ENCODE peak calls at places on chromosomes 7 and 10, in four cellular contexts. M is fibroblast of lung, Y is iris pigment epithelial cell, W is fibroblast of pulmonary artery. F is an unnamed sample.

GRCh38 chr10:29409241-29410051 is 120.6 kb downstream of the LYZL1 start:
- DNase-seq in W (peak; percentile 71), Y (peak; percentile 73), M (peak; percentile 74), F (peak; percentile 79)

GRCh38 chr10:101357958-101358357 is 4.0 kb downstream of the BTRC start:
- DNase-seq in Y (no peak), M (no peak), W (no peak), F (no peak)

GRCh38 chr7:20408467-20408826 is 77.7 kb downstream of the ITGB8 start:
- DNase-seq in Y (peak; percentile 45), M (peak; percentile 61), W (peak; percentile 80), F (peak; percentile 30)

GRCh38 chr10:56646301-56646700 is 285.2 kb upstream of the ZWINT start:
- DNase-seq in Y (no peak), M (no peak), W (no peak), F (no peak)

GRCh38 chr7:110595694-110596093 is 495.2 kb upstream of the LRRN3 start:
- DNase-seq in W (no peak), M (no peak), Y (no peak), F (no peak)

GRCh38 chr7:42426163-42426562 is 189.2 kb upstream of the GLI3 start:
- DNase-seq in Y (peak; percentile 42), W (peak; percentile 86), M (peak; percentile 20), F (no peak)

GRCh38 chr10:125217986-125218675 is 57.8 kb upstream of the CTBP2 start:
- DNase-seq in M (peak; percentile 55), Y (no peak), W (no peak), F (no peak)

GRCh38 chr10:74333174-74333573 is 182.2 kb downstream of the ADK start:
- DNase-seq in Y (peak; percentile 66), W (peak; percentile 17), M (peak; percentile 79), F (no peak)

GRCh38 chr10:34814228-34815173 is 595 bp downstream of the PARD3 start:
- DNase-seq in W (no peak), Y (peak; percentile 31), M (peak; percentile 43), F (peak; percentile 63)

GRCh38 chr10:76303682-76304316 is 872.4 kb downstream of the LRMDA start:
- DNase-seq in M (peak; percentile 82), Y (peak; percentile 79), W (peak; percentile 83), F (peak; percentile 50)

GRCh38 chr7:39084344-39084743 is 106.6 kb downstream of the POU6F2 start:
- DNase-seq in M (no peak), Y (no peak), W (no peak), F (no peak)

GRCh38 chr7:46003896-46004875 is 83.1 kb upstream of the IGFBP3 start:
- DNase-seq in Y (peak; percentile 79), W (peak; percentile 60), M (peak; percentile 96), F (peak; percentile 84)

GRCh38 chr10:73553316-73553715 is 37.8 kb downstream of the USP54 start:
- DNase-seq in W (no peak), Y (no peak), M (no peak), F (no peak)

GRCh38 chr7:45917658-45918057 is 3.4 kb downstream of the IGFBP3 start:
- DNase-seq in M (peak; percentile 66), W (peak; percentile 75), Y (peak; percentile 61), F (peak; percentile 79)

GRCh38 chr10:101291254-101292193 is 62.3 kb upstream of the LBX1 start:
- DNase-seq in W (peak; percentile 22), M (no peak), Y (no peak), F (peak; percentile 56)

GRCh38 chr7:11751807-11752389 is 80.1 kb downstream of the THSD7A start:
- DNase-seq in Y (peak; percentile 57), M (no peak), W (peak; percentile 18), F (no peak)

GRCh38 chr10:69733791-69734261 is 67.9 kb upstream of the COL13A1 start:
- DNase-seq in M (peak; percentile 78), W (peak; percentile 46), Y (peak; percentile 69), F (peak; percentile 85)

GRCh38 chr10:72110677-72111401 is 22.5 kb upstream of the SPOCK2 start:
- DNase-seq in W (no peak), Y (no peak), M (no peak), F (no peak)

GRCh38 chr7:131895541-131896173 is 339.2 kb upstream of the PODXL start:
- DNase-seq in M (peak; percentile 100), Y (peak; percentile 73), W (peak; percentile 83), F (peak; percentile 79)

GRCh38 chr7:101985646-101986199 is 168.3 kb downstream of the CUX1 start:
- DNase-seq in W (no peak), Y (no peak), M (no peak), F (no peak)

GRCh38 chr10:3465406-3465891 is 292.9 kb upstream of the PITRM1 start:
- DNase-seq in Y (no peak), W (peak; percentile 28), M (no peak), F (no peak)

GRCh38 chr10:59234194-59234593 is 57.8 kb downstream of the PHYHIPL start:
- DNase-seq in Y (peak; percentile 53), W (peak; percentile 11), M (peak; percentile 14), F (no peak)